ENCODE peak calls at places on chromosomes 16 and 17, in four cellular contexts. W, K, B and F are unnamed samples.

GRCh38 chr17:47763913-47764582 is 31.0 kb downstream of the TBX21 start:
- DNase-seq in W (no peak), K (no peak), B (no peak), F (no peak)

GRCh38 chr16:3086596-3087242 is 12.4 kb downstream of the ZSCAN10 start:
- DNase-seq in K (no peak), W (peak), B (peak), F (no peak)

GRCh38 chr16:1464196-1464893 is 10.5 kb downstream of the CLCN7 start:
- DNase-seq in B (no peak), W (no peak), K (no peak), F (no peak)

GRCh38 chr16:58533751-58534470 is 18.6 kb downstream of the SETD6 start:
- DNase-seq in K (no peak), W (no peak), B (no peak), F (no peak)

GRCh38 chr17:2593846-2594656 is 597 bp downstream of the PAFAH1B1 start:
- DNase-seq in K (peak), W (peak), B (peak), F (peak)

GRCh38 chr17:57735707-57736106 is 9.4 kb downstream of the CCDC182 start:
- DNase-seq in B (peak), W (peak), K (no peak), F (peak)

GRCh38 chr17:48194097-48194550 is 86.6 kb downstream of the SNX11 start:
- DNase-seq in B (no peak), K (no peak), W (no peak), F (peak)

GRCh38 chr17:15914400-15915165 is 30.3 kb upstream of the ADORA2B start:
- DNase-seq in K (no peak), B (no peak), W (no peak), F (no peak)

GRCh38 chr17:79836952-79837887 is 2.0 kb downstream of the CBX4 start:
- DNase-seq in W (no peak), B (peak), K (no peak), F (peak)

GRCh38 chr16:65285128-65286120 is 163.6 kb upstream of the CDH11 start:
- DNase-seq in K (no peak), B (no peak), W (no peak), F (no peak)

GRCh38 chr16:71817690-71818089 is 9.1 kb upstream of the AP1G1 start:
- DNase-seq in B (no peak), K (no peak), W (no peak), F (no peak)

GRCh38 chr17:20916383-20916782 is 126.4 kb downstream of the USP22 start:
- DNase-seq in B (no peak), W (no peak), K (no peak), F (no peak)

GRCh38 chr16:70778901-70779309 is 22.1 kb downstream of the VAC14 start:
- DNase-seq in W (no peak), B (peak), K (no peak), F (peak)

GRCh38 chr17:8007836-8008235 is 5.4 kb downstream of the GUCY2D start:
- DNase-seq in W (no peak), B (no peak), K (no peak), F (no peak)

GRCh38 chr16:48194828-48195566 is 39.2 kb upstream of the ABCC12 start:
- DNase-seq in W (no peak), B (peak), K (no peak), F (no peak)

GRCh38 chr16:72481419-72481818 is 309.5 kb upstream of the PMFBP1 start:
- DNase-seq in W (no peak), K (no peak), B (no peak), F (no peak)

GRCh38 chr17:62966426-62967110 is 533 bp downstream of the TANC2 start:
- DNase-seq in B (no peak), W (no peak), K (no peak), F (no peak)

GRCh38 chr16:66099261-66099660 is 267.2 kb upstream of the CDH5 start:
- DNase-seq in B (no peak), K (no peak), W (no peak), F (no peak)

GRCh38 chr17:60231691-60232090 is 81.9 kb downstream of the CA4 start:
- DNase-seq in K (no peak), B (no peak), W (no peak), F (no peak)

GRCh38 chr17:77729587-77729986 is 228.9 kb upstream of the TNRC6C start:
- DNase-seq in B (no peak), W (no peak), K (no peak), F (no peak)

GRCh38 chr16:53291757-53292392 is 142.4 kb upstream of the RBL2 start:
- DNase-seq in K (no peak), B (no peak), W (no peak), F (no peak)

GRCh38 chr16:73240928-73241327 is 193.0 kb upstream of the ZFHX3 start:
- DNase-seq in K (no peak), B (no peak), W (no peak), F (no peak)

GRCh38 chr17:12631076-12631475 is 34.6 kb upstream of the MYOCD start:
- DNase-seq in B (no peak), W (no peak), K (no peak), F (no peak)

GRCh38 chr16:48326937-48327336 is 58.3 kb downstream of the SIAH1 start:
- DNase-seq in B (no peak), W (no peak), K (no peak), F (no peak)

GRCh38 chr17:81239714-81240555 is 817 bp downstream of the NDUFAF8 start:
- DNase-seq in W (peak), K (no peak), B (no peak), F (no peak)

GRCh38 chr17:77474292-77474988 is 333.7 kb downstream of the SEC14L1 start:
- DNase-seq in W (no peak), K (no peak), B (no peak), F (no peak)

GRCh38 chr16:87057291-87057881 is 259.8 kb downstream of the C16orf95 start:
- DNase-seq in W (peak), K (no peak), B (no peak), F (peak)

GRCh38 chr17:44010966-44011647 is 3.7 kb downstream of the TMEM101 start:
- DNase-seq in K (no peak), W (no peak), B (no peak), F (no peak)

GRCh38 chr16:25838724-25839186 is 147.0 kb downstream of the HS3ST4 start:
- DNase-seq in B (peak), K (peak), W (peak), F (peak)

GRCh38 chr17:48052956-48053757 is 5.0 kb downstream of the NFE2L1 start:
- DNase-seq in K (no peak), W (no peak), B (peak), F (no peak)

GRCh38 chr17:73062726-73063125 is 29.8 kb downstream of the SLC39A11 start:
- DNase-seq in B (no peak), W (no peak), K (no peak), F (no peak)

GRCh38 chr16:81796585-81797346 is 17.7 kb downstream of the PLCG2 start:
- DNase-seq in K (no peak), W (no peak), B (no peak), F (no peak)

GRCh38 chr17:17032131-17032692 is 10.0 kb upstream of the MPRIP start:
- DNase-seq in K (no peak), W (no peak), B (peak), F (no peak)

DNA sequence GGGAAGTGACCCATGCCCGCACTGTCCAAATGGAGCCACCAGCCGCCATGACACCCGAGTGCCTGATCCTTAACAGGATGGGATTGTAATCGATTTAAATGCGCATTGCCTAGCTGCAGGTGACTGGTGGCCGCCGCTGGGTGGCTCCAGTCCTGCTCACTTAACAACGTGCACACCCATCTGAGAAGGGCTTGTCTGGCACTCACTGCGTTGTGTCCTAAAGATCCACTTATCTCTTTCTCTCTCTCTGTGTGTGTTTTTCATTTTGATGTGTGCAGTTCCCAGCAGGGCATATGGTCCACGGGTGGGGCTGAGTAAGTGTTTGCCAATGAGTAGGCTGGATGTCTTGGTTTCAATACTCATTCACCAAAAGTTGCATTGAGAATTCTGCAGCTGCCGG is 80.6 kb downstream of the IRF8 start:
- DNase-seq in K (no peak), B (no peak), W (peak), F (no peak)
- H3K9ac ChIP-seq in K (no peak), B (no peak), W (no peak), F (no peak)

DNA sequence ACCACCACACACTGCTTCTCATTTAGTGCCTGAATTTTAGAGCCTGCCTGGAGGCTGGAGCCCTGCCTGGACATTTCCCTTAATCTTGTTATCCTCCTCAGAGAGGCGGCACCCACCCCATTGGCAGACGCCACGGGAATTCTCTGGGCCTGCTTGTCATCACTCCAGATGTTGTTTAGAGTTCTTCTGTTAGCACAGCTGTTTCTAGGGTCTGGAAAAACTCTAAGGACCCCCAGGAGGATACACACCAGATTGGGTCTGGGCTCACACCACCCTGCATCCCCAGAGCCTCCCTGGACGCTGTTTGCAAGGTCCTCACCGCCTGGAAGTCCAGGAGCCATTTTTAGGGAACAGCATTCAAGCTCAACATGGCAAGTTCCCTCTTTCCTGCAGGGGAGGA is 565 bp upstream of the XAF1 start:
- DNase-seq in W (no peak), B (no peak), K (no peak), F (no peak)
- TF ChIP-seq SP1 in W (no peak), B (no peak), K (no peak), F (no peak)

GRCh38 chr17:29126268-29126923 is 53.8 kb downstream of the MYO18A start:
- DNase-seq in K (no peak), B (no peak), W (no peak), F (no peak)
- TF ChIP-seq REST in K (no peak), B (no peak), W (no peak), F (no peak)

DNA sequence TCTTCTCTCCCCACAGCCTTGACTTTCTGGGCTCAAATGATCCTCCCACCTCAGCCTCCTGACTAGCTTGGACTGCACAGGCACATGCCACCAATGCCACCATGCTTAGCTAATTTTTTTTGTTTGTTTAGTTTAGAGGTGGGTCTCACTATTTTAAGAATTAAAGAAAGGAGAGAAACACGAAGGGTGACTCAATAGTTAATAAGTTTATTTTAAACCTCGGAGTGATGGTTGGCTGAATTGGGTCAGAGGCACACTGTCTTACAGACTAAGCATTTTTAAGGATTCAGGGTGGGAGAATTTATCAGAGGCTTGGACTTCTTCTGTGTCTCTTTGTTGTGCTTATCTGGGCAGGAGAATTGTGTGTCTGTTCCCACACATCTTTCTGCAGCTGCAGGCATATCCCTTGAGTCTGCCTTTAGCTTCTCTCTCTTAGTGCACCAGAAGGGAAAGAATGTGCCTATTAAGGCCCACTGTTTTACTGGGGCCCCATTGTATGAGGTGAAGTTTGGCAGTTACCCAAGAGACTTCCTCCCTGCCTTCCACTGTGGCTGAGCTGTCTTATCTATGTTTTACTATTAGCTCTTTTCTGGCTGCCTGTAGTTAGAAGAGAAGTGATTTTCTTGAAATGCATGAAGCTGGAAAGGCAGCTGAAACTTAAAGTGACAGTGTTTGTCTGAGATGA is 2172.0 kb downstream of the TP53TG3F start:
- DNase-seq in B (no peak), W (no peak), K (no peak), F (no peak)
- H3K9ac ChIP-seq in B (no peak), W (no peak), K (no peak), F (no peak)

GRCh38 chr17:76373481-76373825 is 11.0 kb upstream of the SPHK1 start:
- DNase-seq in B (no peak), W (no peak), K (no peak), F (no peak)
- TF ChIP-seq SP1 in B (no peak), W (no peak), K (no peak), F (no peak)

GRCh38 chr16:89660146-89660545 is 2.5 kb downstream of the SPATA33 start:
- DNase-seq in B (no peak), K (no peak), W (peak), F (no peak)

GRCh38 chr16:89655062-89655643 is 2.4 kb downstream of the CHMP1A start:
- DNase-seq in K (no peak), B (no peak), W (no peak), F (no peak)

GRCh38 chr16:89656435-89657121 is 930 bp downstream of the CHMP1A start:
- DNase-seq in W (no peak), K (no peak), B (no peak), F (no peak)

GRCh38 chr16:89658221-89658879 is 714 bp downstream of the SPATA33 start:
- DNase-seq in B (no peak), K (no peak), W (peak), F (no peak)

DNA sequence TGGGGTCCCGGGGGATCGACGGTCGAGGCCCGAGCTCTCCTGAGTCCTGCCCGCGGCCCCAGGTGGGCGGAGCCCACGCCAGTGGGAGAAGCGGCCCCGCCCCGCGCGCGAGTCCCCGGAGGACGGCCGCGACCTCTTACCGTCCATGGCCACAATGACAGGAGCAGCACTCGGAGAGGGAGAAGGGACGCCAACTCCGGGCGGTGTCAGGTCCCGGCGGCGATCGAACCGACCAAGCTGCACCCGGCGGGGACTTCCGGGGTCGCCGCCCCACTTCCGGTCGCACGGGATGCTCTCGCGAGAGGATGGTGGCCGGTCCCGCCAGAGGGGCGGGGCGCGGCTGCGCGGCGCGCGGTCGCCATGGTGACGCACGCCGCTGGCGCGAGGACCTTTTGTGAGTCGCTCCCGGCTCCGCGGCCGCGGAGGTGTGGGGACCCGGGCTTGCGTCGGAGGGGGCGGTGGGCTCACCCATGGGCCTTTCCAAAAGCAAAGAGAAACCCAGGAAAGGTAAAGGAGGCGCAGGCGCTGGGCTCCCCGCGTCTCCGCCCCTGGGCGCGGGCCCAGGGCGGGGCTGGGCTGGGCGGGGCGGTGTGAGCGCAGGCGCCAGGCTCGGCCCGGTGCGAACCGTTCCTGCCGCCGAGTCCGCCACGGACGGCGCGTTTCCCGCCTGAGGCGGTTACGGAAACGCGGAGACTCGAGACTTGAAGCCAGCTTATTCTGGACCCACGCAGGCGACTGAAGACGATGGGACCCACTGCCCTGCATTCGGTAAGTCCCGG is at the start of the genes CHMP1A and SPATA33:
- DNase-seq in W (peak), B (peak), K (peak), F (peak)
- TF ChIP-seq REST in W (peak), B (no peak), K (no peak), F (no peak)

DNA sequence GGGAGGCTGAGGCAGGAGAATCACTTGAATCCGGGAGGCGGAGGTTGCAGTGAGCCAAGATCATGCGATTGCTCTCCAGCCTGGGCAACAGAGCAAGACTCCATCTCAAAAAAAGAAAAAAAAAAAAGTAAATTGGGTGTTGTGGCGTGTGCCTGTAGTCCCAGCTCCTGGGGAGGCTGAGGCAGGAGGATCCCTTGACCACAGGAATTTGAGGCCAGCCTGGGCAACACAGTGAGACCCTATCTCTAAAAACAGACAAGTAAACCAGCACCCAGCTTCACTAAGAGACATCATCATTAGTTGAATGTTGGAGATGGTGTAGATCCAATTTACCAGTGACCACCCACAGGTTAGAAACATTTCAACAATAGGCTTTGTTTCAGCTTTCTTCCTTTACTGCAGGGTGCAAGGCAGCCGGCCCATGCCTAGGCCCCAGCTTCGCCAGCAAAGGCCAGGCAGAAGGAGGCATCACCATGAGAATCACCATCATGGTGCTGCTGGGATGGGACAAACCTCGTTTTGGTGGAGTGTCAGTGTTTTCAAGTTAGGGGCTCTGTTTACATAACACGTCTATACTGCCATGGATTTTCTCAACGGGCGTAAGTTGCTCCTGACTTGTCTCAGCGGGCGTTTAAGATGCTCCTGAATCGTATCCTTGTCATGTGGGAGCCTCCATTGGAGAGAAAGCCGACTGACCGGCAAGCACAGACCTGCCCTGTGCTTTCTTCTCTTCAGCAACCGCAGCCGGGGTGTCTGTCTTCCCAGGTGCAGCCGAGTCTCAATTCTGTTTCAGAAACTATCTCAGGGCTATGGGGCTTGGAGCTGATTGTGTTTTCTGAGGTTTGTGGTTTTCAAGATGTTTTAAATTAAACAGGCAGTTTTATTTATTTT is 7.3 kb downstream of the TCF25 start:
- DNase-seq in K (no peak), W (no peak), B (no peak), F (no peak)
- H3K9ac ChIP-seq in K (no peak), W (no peak), B (no peak), F (no peak)

GRCh38 chr17:39402890-39403605 is 1.6 kb upstream of the FBXL20 start:
- DNase-seq in K (no peak), B (no peak), W (no peak), F (no peak)

GRCh38 chr17:39399792-39400191 is 1.6 kb downstream of the FBXL20 start:
- DNase-seq in W (no peak), B (no peak), K (no peak), F (no peak)

GRCh38 chr17:39400547-39401411 is 647 bp downstream of the FBXL20 start:
- DNase-seq in B (no peak), W (no peak), K (no peak), F (no peak)

GRCh38 chr17:39402279-39402889 is 958 bp upstream of the FBXL20 start:
- DNase-seq in W (peak), B (peak), K (peak), F (peak)

DNA sequence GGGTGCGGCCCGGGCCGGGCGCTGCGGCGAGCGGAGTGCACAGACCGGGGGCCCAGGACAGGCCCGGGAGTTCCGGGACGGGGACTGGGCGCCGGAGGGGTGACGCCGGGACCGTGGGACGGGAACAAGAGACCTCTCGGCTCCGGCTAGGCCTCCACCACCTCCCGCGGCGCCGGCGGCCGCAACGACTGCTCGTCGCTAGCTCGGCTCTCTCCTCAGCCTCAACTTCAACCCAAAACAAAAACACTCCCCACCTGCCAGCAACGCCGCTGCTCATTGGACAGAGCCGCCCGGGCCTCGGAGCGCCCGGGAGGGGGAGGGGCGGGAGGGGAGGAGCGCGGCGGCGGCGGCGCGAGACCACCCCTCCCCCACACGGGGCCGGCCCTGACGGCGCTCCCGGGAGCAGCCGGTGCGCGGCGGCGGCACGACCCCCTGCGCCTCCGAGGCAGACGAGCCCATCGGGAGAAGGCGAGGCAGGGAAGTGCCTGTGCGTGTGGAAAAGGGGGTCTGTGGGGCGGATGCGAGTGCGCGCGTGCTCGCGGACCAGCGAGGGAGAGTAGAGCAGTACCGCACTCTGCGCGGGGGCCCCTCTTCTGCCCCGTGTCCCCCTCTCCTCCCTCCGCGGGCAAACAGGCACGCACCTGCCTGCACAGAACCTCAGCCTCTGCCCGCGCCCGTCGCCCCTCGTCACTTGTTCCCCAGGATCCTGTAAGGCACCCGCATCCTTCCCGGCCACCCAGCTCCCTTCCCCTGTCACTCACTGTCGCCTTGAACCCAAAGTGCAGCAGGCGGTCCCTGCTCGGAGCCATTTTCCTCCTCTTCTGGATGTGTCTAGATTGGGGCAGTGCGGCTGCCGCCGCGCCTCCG is at the start of gene FBXL20:
- DNase-seq in W (peak), K (peak), B (peak), F (peak)
- TF ChIP-seq SP1 in W (peak), K (peak), B (peak), F (peak)